ENCODE peak calls at places on chromosomes 16 and 17, in nine cellular contexts. One of them, this sample, is unnamed.

GRCh38 chr16:15865742-15866141 is 8.9 kb upstream of the MYH11 start:
- DNase-seq in dermis blood vessel endothelial cell: no peak
- DNase-seq in fibroblast of the conjunctiva: peak; percentile 56
- DNase-seq in lung: no peak
- DNase-seq in AG20443: no peak
- DNase-seq in AG09319: no peak
- DNase-seq in posterior cingulate gyrus: no peak
- DNase-seq in LHCN-M2: no peak
- DNase-seq in T-helper 1 cell: no peak
- DNase-seq in this sample: no peak

GRCh38 chr17:62692721-62693431 is 65.4 kb downstream of the MRC2 start:
- DNase-seq in AG09319: no peak
- DNase-seq in LHCN-M2: no peak
- DNase-seq in fibroblast of the conjunctiva: no peak
- DNase-seq in AG20443: peak; percentile 65
- DNase-seq in dermis blood vessel endothelial cell: peak; percentile 48
- DNase-seq in T-helper 1 cell: no peak
- DNase-seq in posterior cingulate gyrus: no peak
- DNase-seq in lung: no peak
- DNase-seq in this sample: no peak

GRCh38 chr16:2057438-2057837 is 9.7 kb downstream of the TSC2 start:
- DNase-seq in AG09319: no peak
- DNase-seq in T-helper 1 cell: no peak
- DNase-seq in lung: no peak
- DNase-seq in dermis blood vessel endothelial cell: no peak
- DNase-seq in LHCN-M2: no peak
- DNase-seq in fibroblast of the conjunctiva: no peak
- DNase-seq in posterior cingulate gyrus: no peak
- DNase-seq in AG20443: no peak
- DNase-seq in this sample: no peak

GRCh38 chr16:79509221-79509631 is 91.3 kb downstream of the MAF start:
- DNase-seq in posterior cingulate gyrus: peak; percentile 26
- DNase-seq in AG09319: no peak
- DNase-seq in LHCN-M2: no peak
- DNase-seq in AG20443: no peak
- DNase-seq in lung: no peak
- DNase-seq in fibroblast of the conjunctiva: no peak
- DNase-seq in dermis blood vessel endothelial cell: no peak
- DNase-seq in T-helper 1 cell: no peak
- DNase-seq in this sample: no peak

GRCh38 chr17:77281024-77281903 is 140.5 kb downstream of the SEC14L1 start:
- DNase-seq in LHCN-M2: no peak
- DNase-seq in dermis blood vessel endothelial cell: peak; percentile 62
- DNase-seq in AG09319: no peak
- DNase-seq in lung: peak; percentile 52
- DNase-seq in posterior cingulate gyrus: no peak
- DNase-seq in T-helper 1 cell: peak; percentile 32
- DNase-seq in fibroblast of the conjunctiva: no peak
- DNase-seq in AG20443: peak; percentile 85
- DNase-seq in this sample: no peak

GRCh38 chr17:48393271-48393670 is 36.7 kb downstream of the SKAP1 start:
- DNase-seq in AG20443: peak; percentile 9
- DNase-seq in lung: no peak
- DNase-seq in T-helper 1 cell: no peak
- DNase-seq in dermis blood vessel endothelial cell: no peak
- DNase-seq in LHCN-M2: no peak
- DNase-seq in AG09319: no peak
- DNase-seq in fibroblast of the conjunctiva: no peak
- DNase-seq in posterior cingulate gyrus: no peak
- DNase-seq in this sample: no peak

GRCh38 chr17:63275318-63275967 is 170.7 kb downstream of the CYB561 start:
- DNase-seq in AG09319: peak; percentile 66
- DNase-seq in T-helper 1 cell: peak; percentile 31
- DNase-seq in AG20443: peak; percentile 81
- DNase-seq in LHCN-M2: peak; percentile 99
- DNase-seq in posterior cingulate gyrus: no peak
- DNase-seq in fibroblast of the conjunctiva: peak; percentile 93
- DNase-seq in dermis blood vessel endothelial cell: peak; percentile 91
- DNase-seq in lung: no peak
- DNase-seq in this sample: peak; percentile 81

GRCh38 chr16:11094075-11094593 is 149.8 kb downstream of the CLEC16A start:
- DNase-seq in fibroblast of the conjunctiva: no peak
- DNase-seq in posterior cingulate gyrus: no peak
- DNase-seq in AG20443: no peak
- DNase-seq in dermis blood vessel endothelial cell: no peak
- DNase-seq in T-helper 1 cell: peak; percentile 87
- DNase-seq in AG09319: no peak
- DNase-seq in LHCN-M2: no peak
- DNase-seq in lung: peak; percentile 48
- DNase-seq in this sample: peak; percentile 70

GRCh38 chr16:11711662-11712061 is 31.0 kb downstream of the TXNDC11 start:
- DNase-seq in AG09319: no peak
- DNase-seq in T-helper 1 cell: no peak
- DNase-seq in posterior cingulate gyrus: no peak
- DNase-seq in LHCN-M2: no peak
- DNase-seq in lung: no peak
- DNase-seq in dermis blood vessel endothelial cell: no peak
- DNase-seq in fibroblast of the conjunctiva: no peak
- DNase-seq in AG20443: no peak
- DNase-seq in this sample: no peak

GRCh38 chr17:1557355-1558095 is 5.1 kb downstream of the PITPNA start:
- DNase-seq in fibroblast of the conjunctiva: no peak
- DNase-seq in AG09319: no peak
- DNase-seq in lung: no peak
- DNase-seq in LHCN-M2: no peak
- DNase-seq in AG20443: peak; percentile 64
- DNase-seq in dermis blood vessel endothelial cell: peak; percentile 60
- DNase-seq in posterior cingulate gyrus: no peak
- DNase-seq in T-helper 1 cell: no peak
- DNase-seq in this sample: no peak

GRCh38 chr17:48725294-48726064 is 2.5 kb downstream of the PRAC2 start:
- DNase-seq in AG20443: no peak
- DNase-seq in fibroblast of the conjunctiva: no peak
- DNase-seq in LHCN-M2: no peak
- DNase-seq in T-helper 1 cell: no peak
- DNase-seq in lung: no peak
- DNase-seq in dermis blood vessel endothelial cell: no peak
- DNase-seq in posterior cingulate gyrus: no peak
- DNase-seq in AG09319: no peak
- DNase-seq in this sample: no peak

GRCh38 chr17:16474012-16474725 is 17.8 kb downstream of the LRRC75A start:
- DNase-seq in T-helper 1 cell: no peak
- DNase-seq in fibroblast of the conjunctiva: no peak
- DNase-seq in AG20443: no peak
- DNase-seq in lung: no peak
- DNase-seq in LHCN-M2: no peak
- DNase-seq in AG09319: no peak
- DNase-seq in posterior cingulate gyrus: no peak
- DNase-seq in dermis blood vessel endothelial cell: no peak
- DNase-seq in this sample: no peak

GRCh38 chr16:85151603-85152413 is 39.5 kb upstream of the CIBAR2 start:
- DNase-seq in AG20443: peak; percentile 93
- DNase-seq in AG09319: peak; percentile 80
- DNase-seq in LHCN-M2: peak; percentile 78
- DNase-seq in lung: no peak
- DNase-seq in dermis blood vessel endothelial cell: no peak
- DNase-seq in T-helper 1 cell: no peak
- DNase-seq in posterior cingulate gyrus: no peak
- DNase-seq in fibroblast of the conjunctiva: peak; percentile 69
- DNase-seq in this sample: peak; percentile 38

GRCh38 chr17:60300011-60300410 is 91.9 kb downstream of the USP32 start:
- DNase-seq in fibroblast of the conjunctiva: no peak
- DNase-seq in AG09319: no peak
- DNase-seq in lung: no peak
- DNase-seq in LHCN-M2: peak; percentile 74
- DNase-seq in AG20443: no peak
- DNase-seq in dermis blood vessel endothelial cell: no peak
- DNase-seq in posterior cingulate gyrus: no peak
- DNase-seq in T-helper 1 cell: no peak
- DNase-seq in this sample: no peak

GRCh38 chr16:88560722-88561484 is 9.3 kb upstream of the ZC3H18 start:
- DNase-seq in AG20443: no peak
- DNase-seq in AG09319: no peak
- DNase-seq in LHCN-M2: peak; percentile 40
- DNase-seq in dermis blood vessel endothelial cell: peak; percentile 39
- DNase-seq in lung: no peak
- DNase-seq in posterior cingulate gyrus: no peak
- DNase-seq in fibroblast of the conjunctiva: no peak
- DNase-seq in T-helper 1 cell: no peak
- DNase-seq in this sample: no peak

GRCh38 chr17:58402047-58402446 is 15.3 kb downstream of the RNF43 start:
- DNase-seq in T-helper 1 cell: peak; percentile 7
- DNase-seq in dermis blood vessel endothelial cell: no peak
- DNase-seq in AG09319: no peak
- DNase-seq in posterior cingulate gyrus: no peak
- DNase-seq in LHCN-M2: peak; percentile 48
- DNase-seq in lung: no peak
- DNase-seq in fibroblast of the conjunctiva: no peak
- DNase-seq in AG20443: peak; percentile 26
- DNase-seq in this sample: no peak

GRCh38 chr17:29643817-29644160 is 21.1 kb upstream of the CORO6 start:
- DNase-seq in T-helper 1 cell: no peak
- DNase-seq in AG09319: no peak
- DNase-seq in posterior cingulate gyrus: no peak
- DNase-seq in lung: no peak
- DNase-seq in AG20443: no peak
- DNase-seq in LHCN-M2: no peak
- DNase-seq in dermis blood vessel endothelial cell: no peak
- DNase-seq in fibroblast of the conjunctiva: no peak
- DNase-seq in this sample: no peak

GRCh38 chr16:70688266-70688742 is 2.5 kb upstream of the MTSS2 start:
- DNase-seq in fibroblast of the conjunctiva: peak; percentile 35
- DNase-seq in T-helper 1 cell: no peak
- DNase-seq in AG20443: peak; percentile 59
- DNase-seq in posterior cingulate gyrus: peak; percentile 83
- DNase-seq in lung: peak; percentile 78
- DNase-seq in dermis blood vessel endothelial cell: peak; percentile 83
- DNase-seq in LHCN-M2: peak; percentile 82
- DNase-seq in AG09319: peak; percentile 54
- DNase-seq in this sample: no peak

GRCh38 chr17:82292251-82293154 is 19.0 kb upstream of the CSNK1D start:
- DNase-seq in dermis blood vessel endothelial cell: peak; percentile 99
- DNase-seq in LHCN-M2: peak; percentile 99
- DNase-seq in T-helper 1 cell: peak; percentile 97
- DNase-seq in posterior cingulate gyrus: peak; percentile 95
- DNase-seq in lung: peak; percentile 96
- DNase-seq in fibroblast of the conjunctiva: peak; percentile 97
- DNase-seq in AG09319: peak; percentile 93
- DNase-seq in AG20443: peak; percentile 98
- DNase-seq in this sample: peak; percentile 95

GRCh38 chr17:82052638-82053059 is 951 bp downstream of the GPS1 start:
- DNase-seq in posterior cingulate gyrus: no peak
- DNase-seq in AG09319: no peak
- DNase-seq in LHCN-M2: no peak
- DNase-seq in dermis blood vessel endothelial cell: peak; percentile 18
- DNase-seq in T-helper 1 cell: no peak
- DNase-seq in lung: no peak
- DNase-seq in fibroblast of the conjunctiva: no peak
- DNase-seq in AG20443: peak; percentile 30
- DNase-seq in this sample: no peak

GRCh38 chr16:85328665-85329058 is 216.4 kb upstream of the CIBAR2 start:
- DNase-seq in lung: no peak
- DNase-seq in T-helper 1 cell: no peak
- DNase-seq in AG09319: no peak
- DNase-seq in posterior cingulate gyrus: no peak
- DNase-seq in dermis blood vessel endothelial cell: no peak
- DNase-seq in LHCN-M2: no peak
- DNase-seq in AG20443: no peak
- DNase-seq in fibroblast of the conjunctiva: no peak
- DNase-seq in this sample: no peak

GRCh38 chr16:23156110-23156509 is 6.9 kb upstream of the USP31 start:
- DNase-seq in dermis blood vessel endothelial cell: no peak
- DNase-seq in AG20443: no peak
- DNase-seq in AG09319: no peak
- DNase-seq in lung: no peak
- DNase-seq in fibroblast of the conjunctiva: no peak
- DNase-seq in LHCN-M2: no peak
- DNase-seq in T-helper 1 cell: no peak
- DNase-seq in posterior cingulate gyrus: no peak
- DNase-seq in this sample: no peak

GRCh38 chr17:55312852-55313251 is 48.1 kb downstream of the HLF start:
- DNase-seq in T-helper 1 cell: no peak
- DNase-seq in posterior cingulate gyrus: no peak
- DNase-seq in lung: no peak
- DNase-seq in LHCN-M2: no peak
- DNase-seq in AG09319: no peak
- DNase-seq in AG20443: no peak
- DNase-seq in fibroblast of the conjunctiva: no peak
- DNase-seq in dermis blood vessel endothelial cell: no peak
- DNase-seq in this sample: no peak

GRCh38 chr16:85275533-85276249 is 163.4 kb upstream of the CIBAR2 start:
- DNase-seq in T-helper 1 cell: peak; percentile 29
- DNase-seq in fibroblast of the conjunctiva: peak; percentile 27
- DNase-seq in AG09319: no peak
- DNase-seq in AG20443: peak; percentile 92
- DNase-seq in dermis blood vessel endothelial cell: peak; percentile 74
- DNase-seq in lung: peak; percentile 65
- DNase-seq in LHCN-M2: peak; percentile 34
- DNase-seq in posterior cingulate gyrus: peak; percentile 85
- DNase-seq in this sample: no peak

GRCh38 chr17:27576429-27577123 is 54.4 kb upstream of the LGALS9 start:
- DNase-seq in LHCN-M2: no peak
- DNase-seq in fibroblast of the conjunctiva: no peak
- DNase-seq in AG20443: no peak
- DNase-seq in lung: no peak
- DNase-seq in dermis blood vessel endothelial cell: no peak
- DNase-seq in posterior cingulate gyrus: no peak
- DNase-seq in T-helper 1 cell: no peak
- DNase-seq in AG09319: no peak
- DNase-seq in this sample: no peak

GRCh38 chr17:17104494-17104893 is 62.2 kb downstream of the MPRIP start:
- DNase-seq in posterior cingulate gyrus: peak; percentile 61
- DNase-seq in AG09319: no peak
- DNase-seq in T-helper 1 cell: no peak
- DNase-seq in dermis blood vessel endothelial cell: no peak
- DNase-seq in lung: no peak
- DNase-seq in AG20443: no peak
- DNase-seq in fibroblast of the conjunctiva: no peak
- DNase-seq in LHCN-M2: no peak
- DNase-seq in this sample: no peak